ENCODE peak calls at places on chromosomes 12 and 14, in seven cellular contexts. B is HFFc6, N is GM10248, H is glutamatergic neuron, P is AG10803, W is Calu3, K is DND-41. U is an unnamed sample.

GRCh38 chr12:55659486-55660385 is 23.0 kb downstream of the OR10P1 start:
- DNase-seq in B (no peak), N (no peak), H (no peak), P (peak), W (peak), K (no peak), U (no peak)

GRCh38 chr14:52834440-52834842 is 43.0 kb upstream of the GNPNAT1 start:
- DNase-seq in B (peak), N (no peak), H (no peak), P (peak), W (no peak), K (no peak), U (no peak)

GRCh38 chr14:105317546-105317945 is 3.0 kb downstream of the PACS2 start:
- DNase-seq in B (peak), N (no peak), H (no peak), P (peak), W (no peak), K (no peak), U (no peak)

GRCh38 chr14:76977793-76978730 is 50.4 kb downstream of the IRF2BPL start:
- DNase-seq in B (peak), N (peak), H (no peak), P (peak), W (no peak), K (no peak), U (peak)

GRCh38 chr14:101442451-101442850 is 118.8 kb upstream of the DIO3 start:
- DNase-seq in B (no peak), N (no peak), H (no peak), P (no peak), W (no peak), K (peak), U (peak)

GRCh38 chr14:58193542-58193941 is 6.4 kb upstream of the ACTR10 start:
- DNase-seq in B (peak), N (no peak), H (no peak), P (no peak), W (no peak), K (no peak), U (no peak)

GRCh38 chr14:26328766-26329165 is 269.1 kb downstream of the NOVA1 start:
- DNase-seq in B (no peak), N (no peak), H (no peak), P (no peak), W (no peak), K (no peak), U (no peak)

GRCh38 chr14:97311411-97311810 is 514.2 kb downstream of the VRK1 start:
- DNase-seq in B (no peak), N (no peak), H (no peak), P (no peak), W (no peak), K (no peak), U (no peak)

GRCh38 chr12:89216141-89216952 is 136.0 kb downstream of the DUSP6 start:
- DNase-seq in B (no peak), N (no peak), H (no peak), P (no peak), W (no peak), K (no peak), U (no peak)

GRCh38 chr12:128551266-128552025 is 272.3 kb downstream of the SLC15A4 start:
- DNase-seq in B (no peak), N (no peak), H (peak), P (no peak), W (no peak), K (no peak), U (no peak)

GRCh38 chr12:67326637-67327036 is 57.5 kb downstream of the CAND1 start:
- DNase-seq in B (no peak), N (no peak), H (no peak), P (no peak), W (no peak), K (no peak), U (no peak)

GRCh38 chr12:49428652-49429549 is 61.6 kb downstream of the SPATS2 start:
- DNase-seq in B (peak), N (peak), H (no peak), P (peak), W (no peak), K (no peak), U (no peak)

GRCh38 chr12:76455582-76456345 is 103.8 kb downstream of the OSBPL8 start:
- DNase-seq in B (peak), N (peak), H (no peak), P (peak), W (peak), K (peak), U (no peak)

GRCh38 chr14:66010695-66011094 is 475.5 kb upstream of the CCDC196 start:
- DNase-seq in B (no peak), N (no peak), H (no peak), P (no peak), W (no peak), K (no peak), U (no peak)

GRCh38 chr14:22296088-22296487 is 292.9 kb downstream of the DAD1 start:
- DNase-seq in B (no peak), N (no peak), H (no peak), P (no peak), W (no peak), K (no peak), U (no peak)
- TF ChIP-seq CTCF in B (no peak), N (no peak), H (no peak), P (no peak), W (no peak), K (no peak), U (no peak)

GRCh38 chr14:40280652-40281051 is 848.4 kb upstream of the FBXO33 start:
- DNase-seq in B (no peak), N (no peak), H (no peak), P (no peak), W (no peak), K (no peak), U (no peak)
- TF ChIP-seq CTCF in B (no peak), N (no peak), H (no peak), P (no peak), W (no peak), K (no peak), U (no peak)

DNA sequence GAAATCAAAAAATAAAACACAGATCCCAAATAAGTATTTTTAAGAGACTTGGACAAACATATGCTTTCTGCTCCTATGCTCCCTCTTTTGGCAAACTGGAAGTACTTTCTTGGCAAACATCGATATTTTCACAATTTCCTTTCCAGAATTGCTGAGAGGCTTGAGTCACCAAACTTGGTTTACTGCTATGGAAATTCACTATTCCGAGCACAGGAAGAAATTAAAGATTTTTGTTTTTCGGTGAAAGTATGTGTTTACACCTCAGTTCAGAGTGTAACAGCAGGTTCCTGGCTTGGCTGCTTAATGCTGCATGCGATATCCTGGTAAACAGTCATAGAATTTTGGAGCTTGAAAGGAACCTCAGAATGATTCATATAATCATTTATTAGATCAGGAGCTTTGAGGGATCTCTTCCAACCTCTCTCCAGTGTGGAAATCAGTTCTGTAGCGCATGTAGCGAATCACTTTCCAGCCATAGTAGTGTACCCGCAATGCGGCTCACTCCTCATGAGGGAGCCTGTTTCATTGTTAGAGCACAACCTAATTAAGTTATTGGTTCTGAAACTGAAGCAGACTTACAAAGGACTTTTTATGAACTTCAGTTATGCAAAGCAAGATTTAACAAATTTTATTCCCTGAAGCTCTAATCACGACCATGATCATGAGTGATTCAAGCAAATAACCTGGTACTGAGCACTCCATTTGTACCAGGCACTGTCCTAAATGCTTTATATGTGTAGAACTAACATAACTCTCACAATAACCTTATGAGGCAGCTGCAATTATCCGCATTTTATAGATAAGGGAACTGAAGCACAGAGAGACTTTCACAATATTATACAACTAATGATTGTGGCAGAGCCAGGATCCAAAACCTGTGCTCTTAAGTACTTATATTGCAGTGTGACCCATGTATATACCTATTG is 56.4 kb upstream of the ATP2A2 start:
- DNase-seq in B (peak), N (no peak), H (no peak), P (peak), W (no peak), K (no peak), U (no peak)
- TF ChIP-seq CTCF in B (peak), N (no peak), H (peak), P (peak), W (peak), K (peak), U (peak)

GRCh38 chr12:6963741-6964446 is 6.6 kb downstream of the PHB2 start:
- DNase-seq in B (no peak), N (no peak), H (no peak), P (no peak), W (peak), K (no peak), U (no peak)

GRCh38 chr12:6962285-6963015 is 8.0 kb downstream of the PHB2 start:
- DNase-seq in B (no peak), N (no peak), H (no peak), P (no peak), W (peak), K (no peak), U (no peak)

GRCh38 chr12:6964605-6965025 is 5.8 kb downstream of the PHB2 start:
- DNase-seq in B (no peak), N (no peak), H (no peak), P (no peak), W (no peak), K (no peak), U (no peak)

GRCh38 chr12:6961695-6962284 is 8.7 kb downstream of the PHB2 start:
- DNase-seq in B (peak), N (peak), H (peak), P (peak), W (peak), K (no peak), U (no peak)

DNA sequence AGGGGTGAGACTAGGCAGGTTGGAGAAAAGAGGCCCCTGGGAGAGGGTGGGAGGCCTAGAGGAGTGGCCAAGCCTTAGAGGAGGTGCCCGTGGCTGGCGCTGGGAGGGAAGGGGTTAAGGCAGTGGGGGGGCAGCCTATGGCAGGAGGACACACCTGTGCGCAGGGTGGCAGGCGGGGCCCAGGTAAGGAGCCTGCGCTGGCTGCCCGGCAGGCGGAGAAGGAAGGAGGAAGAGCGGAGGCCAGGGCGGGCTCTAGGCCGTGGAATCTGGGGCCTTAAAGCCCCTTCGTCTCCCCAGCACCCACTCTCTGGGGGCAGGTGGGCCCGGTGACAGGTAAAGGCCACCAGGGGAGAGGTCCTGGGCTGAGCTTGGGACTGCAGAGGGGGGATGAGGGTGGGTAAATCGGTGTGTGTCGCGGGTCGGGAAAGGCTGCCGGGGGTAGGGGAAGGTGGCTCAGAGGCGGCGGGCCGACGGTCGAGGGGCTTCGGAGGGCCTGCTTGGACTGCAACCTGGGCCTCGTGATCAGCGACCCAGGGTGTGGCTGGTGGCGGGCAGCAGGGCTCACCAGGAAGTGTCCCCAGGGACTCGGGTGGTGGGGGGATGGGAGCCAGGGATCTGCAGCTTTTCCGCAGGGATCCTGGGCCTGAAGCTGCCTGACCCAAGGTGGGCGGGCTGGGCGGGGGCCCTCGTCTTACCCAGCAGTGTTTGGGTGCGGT is 7.3 kb downstream of the PHB2 start:
- DNase-seq in B (no peak), N (no peak), H (no peak), P (no peak), W (peak), K (peak), U (no peak)
- TF ChIP-seq CTCF in B (no peak), N (no peak), H (no peak), P (no peak), W (no peak), K (no peak), U (no peak)

GRCh38 chr14:21852775-21853174 is 179.2 kb upstream of the OR4E1 start:
- DNase-seq in B (no peak), N (no peak), H (no peak), P (no peak), W (no peak), K (no peak), U (no peak)
- TF ChIP-seq CTCF in B (no peak), N (no peak), H (no peak), P (no peak), W (no peak), K (no peak), U (no peak)

GRCh38 chr14:100278702-100279101 is 27.5 kb downstream of the SLC25A29 start:
- DNase-seq in B (peak), N (peak), H (no peak), P (peak), W (no peak), K (no peak), U (no peak)
- TF ChIP-seq CTCF in B (peak), N (no peak), H (no peak), P (peak), W (no peak), K (no peak), U (no peak)

DNA sequence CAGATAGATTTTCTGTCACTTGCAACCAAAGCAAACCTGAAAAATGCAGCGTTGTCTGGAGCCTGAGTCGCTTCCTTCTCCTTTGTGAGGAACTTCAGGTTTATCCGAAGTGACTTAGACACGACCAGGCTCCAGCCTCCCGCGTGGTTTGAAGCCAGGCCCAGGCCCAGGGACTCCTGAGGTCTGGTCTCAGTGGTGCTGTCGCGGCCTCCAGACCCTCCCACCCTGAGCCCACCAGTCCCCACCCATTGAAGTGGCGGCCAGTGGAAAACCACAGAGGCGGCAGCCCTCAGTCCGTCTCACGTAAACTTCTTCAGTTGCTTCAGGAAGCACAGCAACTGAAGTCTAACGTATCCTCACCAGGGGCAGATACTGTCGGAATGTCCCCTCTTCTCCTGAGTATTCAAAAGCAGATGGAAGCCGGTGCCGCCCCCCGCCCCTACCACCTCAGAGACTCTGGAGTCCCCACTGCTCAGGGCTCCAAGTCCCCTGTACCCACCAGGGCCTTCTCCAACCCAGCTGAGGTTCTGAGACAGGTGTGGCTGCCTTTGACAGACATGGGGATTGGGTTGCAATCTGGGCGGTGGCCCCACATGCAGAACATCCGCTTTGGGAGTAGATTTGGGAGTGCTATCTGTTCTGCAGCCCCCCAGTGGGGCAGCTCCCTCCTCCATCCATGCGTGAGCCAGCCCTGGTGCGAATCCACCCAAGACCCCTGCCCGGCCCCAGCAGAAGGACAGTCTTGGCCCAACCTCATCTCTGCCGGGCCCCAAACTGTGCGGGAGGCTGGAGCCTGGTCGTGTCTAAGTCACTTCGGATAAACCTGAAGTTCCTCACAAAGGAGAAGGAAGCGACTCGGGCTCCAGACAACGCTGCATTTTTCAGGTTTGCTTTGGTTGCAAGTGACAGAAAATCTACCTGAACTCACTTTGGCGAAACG is 26.6 kb upstream of the GALNT9 start:
- DNase-seq in B (no peak), N (no peak), H (peak), P (no peak), W (no peak), K (no peak), U (no peak)
- TF ChIP-seq CTCF in B (no peak), N (no peak), H (no peak), P (no peak), W (no peak), K (no peak), U (no peak)

DNA sequence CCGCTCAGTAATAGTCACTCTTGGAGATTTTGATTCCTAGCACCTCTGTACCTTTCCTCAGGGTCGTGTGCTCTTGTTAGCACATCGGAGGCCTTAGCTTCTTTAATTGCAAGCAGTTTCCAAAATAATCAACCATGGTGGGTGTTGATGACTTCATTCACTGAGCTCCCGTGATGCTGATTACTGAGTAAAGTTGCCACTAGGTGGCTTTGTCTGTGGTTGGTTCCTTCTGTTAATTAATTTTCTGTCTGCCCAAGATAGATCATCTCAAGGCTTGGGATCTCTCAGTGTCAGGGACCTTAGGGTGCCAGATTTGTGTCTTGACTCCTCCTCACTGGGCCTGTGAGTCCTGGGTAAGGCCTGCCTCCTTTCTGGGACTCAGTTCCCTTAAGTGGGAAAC is 54.3 kb downstream of the PTPN11 start:
- DNase-seq in B (no peak), N (no peak), H (no peak), P (no peak), W (peak), K (no peak), U (no peak)
- TF ChIP-seq CTCF in B (peak), N (peak), H (peak), P (peak), W (no peak), K (peak), U (no peak)

DNA sequence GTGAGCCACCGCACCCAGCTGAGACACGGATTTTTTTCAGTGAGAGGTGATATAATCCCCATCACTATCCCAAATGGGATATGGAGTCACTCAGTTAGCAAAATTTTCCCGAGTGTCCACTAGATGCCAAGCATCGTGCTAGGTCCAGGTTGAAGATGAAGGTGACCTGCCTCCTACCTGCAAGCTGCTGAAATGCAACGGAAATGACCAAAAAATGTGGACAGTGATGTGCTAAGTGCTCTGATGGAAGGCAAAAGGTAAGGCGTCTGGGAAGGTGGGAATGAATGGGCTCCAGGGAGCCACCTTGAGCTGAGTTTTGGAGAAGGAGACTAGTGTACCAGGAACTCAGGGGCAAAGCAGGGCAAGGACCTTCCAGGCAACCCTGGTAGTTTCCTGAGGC is 64.6 kb downstream of the CALM1 start:
- DNase-seq in B (no peak), N (peak), H (no peak), P (no peak), W (no peak), K (no peak), U (no peak)
- TF ChIP-seq CTCF in B (no peak), N (no peak), H (no peak), P (no peak), W (no peak), K (no peak), U (no peak)

GRCh38 chr12:132764231-132764630 is 2.6 kb upstream of the ANKLE2 start:
- DNase-seq in B (no peak), N (no peak), H (no peak), P (no peak), W (no peak), K (no peak), U (no peak)

GRCh38 chr12:132766380-132767085 is 4.9 kb upstream of the ANKLE2 start:
- DNase-seq in B (no peak), N (no peak), H (no peak), P (peak), W (no peak), K (no peak), U (no peak)

GRCh38 chr12:132761032-132761910 is at the start of gene ANKLE2:
- DNase-seq in B (peak), N (peak), H (peak), P (peak), W (peak), K (peak), U (peak)

GRCh38 chr12:132765366-132765765 is 3.7 kb upstream of the ANKLE2 start:
- DNase-seq in B (no peak), N (no peak), H (no peak), P (no peak), W (no peak), K (no peak), U (no peak)

DNA sequence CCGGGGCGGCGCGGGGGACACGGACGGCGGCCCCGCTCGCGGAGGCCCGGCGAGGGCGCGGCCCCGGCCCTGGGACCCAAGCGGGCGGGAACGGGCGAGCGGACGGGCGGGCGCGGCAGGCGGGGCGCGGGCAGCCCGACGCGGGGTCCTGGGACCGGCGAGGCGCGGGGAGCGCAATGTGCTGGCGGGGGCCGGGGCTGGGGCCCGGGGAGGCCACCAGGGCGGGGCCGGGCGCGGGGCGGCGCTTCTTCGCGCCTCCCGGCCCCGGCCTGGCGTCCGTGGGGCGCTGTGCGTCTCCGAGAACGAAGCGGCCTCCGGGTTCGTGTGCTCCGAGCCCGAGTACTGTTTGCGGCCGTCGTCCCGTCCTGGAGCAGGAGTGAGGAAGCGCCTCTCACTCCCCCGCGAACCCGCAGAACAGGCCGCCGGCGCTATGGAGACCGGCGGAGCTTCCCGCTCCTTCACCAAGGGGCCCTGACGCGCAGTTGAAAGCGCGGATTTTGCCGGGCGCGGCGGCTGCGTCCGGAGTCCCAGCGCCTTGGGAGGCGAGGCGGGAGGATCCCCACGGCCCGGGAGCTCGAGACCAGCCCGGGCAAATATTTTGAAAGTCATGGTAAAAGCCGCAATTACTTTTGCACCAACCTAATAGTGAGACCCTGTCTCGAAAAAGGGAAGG is 415 bp upstream of the ANKLE2 start:
- DNase-seq in B (peak), N (peak), H (peak), P (peak), W (peak), K (peak), U (peak)
- TF ChIP-seq CTCF in B (no peak), N (peak), H (no peak), P (no peak), W (no peak), K (peak), U (peak)